ENCODE peak calls at places on chromosomes 16 and 17, in seven cellular contexts. One of them, this sample, is unnamed.
A peak's percentile ranks its signal among the peaks of the same experiment; 100 is the strongest.

GRCh38 chr17:79073706-79074088 is 927 bp upstream of the ENGASE start:
- DNase-seq in GM10248: no peak
- DNase-seq in AG10803: no peak
- DNase-seq in fibroblast of mammary gland: no peak
- DNase-seq in cardiac muscle cell: no peak
- DNase-seq in bronchial epithelial cell: no peak
- DNase-seq in MCF 10A: no peak
- DNase-seq in this sample: no peak

GRCh38 chr16:11396241-11397048 is 51.2 kb downstream of the RMI2 start:
- DNase-seq in GM10248: peak; percentile 89
- DNase-seq in AG10803: peak; percentile 59
- DNase-seq in fibroblast of mammary gland: peak; percentile 63
- DNase-seq in cardiac muscle cell: peak; percentile 85
- DNase-seq in bronchial epithelial cell: no peak
- DNase-seq in MCF 10A: peak; percentile 63
- DNase-seq in this sample: peak; percentile 89

GRCh38 chr16:19690196-19690595 is 27.8 kb downstream of the KNOP1 start:
- DNase-seq in GM10248: no peak
- DNase-seq in AG10803: no peak
- DNase-seq in fibroblast of mammary gland: no peak
- DNase-seq in cardiac muscle cell: no peak
- DNase-seq in bronchial epithelial cell: no peak
- DNase-seq in MCF 10A: no peak
- DNase-seq in this sample: no peak

GRCh38 chr17:27917000-27917399 is 23.8 kb upstream of the LYRM9 start:
- DNase-seq in GM10248: no peak
- DNase-seq in AG10803: no peak
- DNase-seq in fibroblast of mammary gland: no peak
- DNase-seq in cardiac muscle cell: no peak
- DNase-seq in bronchial epithelial cell: no peak
- DNase-seq in MCF 10A: no peak
- DNase-seq in this sample: no peak

GRCh38 chr17:17170346-17170976 is 35.7 kb downstream of the PLD6 start:
- DNase-seq in GM10248: no peak
- DNase-seq in AG10803: peak; percentile 75
- DNase-seq in fibroblast of mammary gland: no peak
- DNase-seq in cardiac muscle cell: peak; percentile 70
- DNase-seq in bronchial epithelial cell: peak; percentile 72
- DNase-seq in MCF 10A: peak; percentile 38
- DNase-seq in this sample: no peak

GRCh38 chr17:76492989-76493501 is 8.2 kb downstream of the RHBDF2 start:
- DNase-seq in GM10248: peak; percentile 69
- DNase-seq in AG10803: peak; percentile 77
- DNase-seq in fibroblast of mammary gland: peak; percentile 63
- DNase-seq in cardiac muscle cell: no peak
- DNase-seq in bronchial epithelial cell: peak; percentile 71
- DNase-seq in MCF 10A: peak; percentile 68
- DNase-seq in this sample: peak; percentile 71

GRCh38 chr17:18332909-18333489 is 17.9 kb downstream of the SMCR8 start:
- DNase-seq in GM10248: no peak
- DNase-seq in AG10803: peak; percentile 31
- DNase-seq in fibroblast of mammary gland: peak; percentile 38
- DNase-seq in cardiac muscle cell: no peak
- DNase-seq in bronchial epithelial cell: no peak
- DNase-seq in MCF 10A: no peak
- DNase-seq in this sample: no peak

GRCh38 chr16:57446530-57447141 is 549 bp downstream of the CIAPIN1 start:
- DNase-seq in GM10248: peak; percentile 57
- DNase-seq in AG10803: peak; percentile 16
- DNase-seq in fibroblast of mammary gland: peak; percentile 26
- DNase-seq in cardiac muscle cell: no peak
- DNase-seq in bronchial epithelial cell: peak; percentile 24
- DNase-seq in MCF 10A: peak; percentile 38
- DNase-seq in this sample: peak; percentile 50

GRCh38 chr17:68020451-68020779 is 15.1 kb upstream of the KPNA2 start:
- DNase-seq in GM10248: no peak
- DNase-seq in AG10803: no peak
- DNase-seq in fibroblast of mammary gland: peak; percentile 10
- DNase-seq in cardiac muscle cell: no peak
- DNase-seq in bronchial epithelial cell: no peak
- DNase-seq in MCF 10A: peak; percentile 29
- DNase-seq in this sample: no peak

GRCh38 chr16:89200124-89200849 is at the start of gene SLC22A31:
- DNase-seq in GM10248: no peak
- DNase-seq in AG10803: no peak
- DNase-seq in fibroblast of mammary gland: no peak
- DNase-seq in cardiac muscle cell: no peak
- DNase-seq in bronchial epithelial cell: no peak
- DNase-seq in MCF 10A: no peak
- DNase-seq in this sample: no peak

GRCh38 chr16:48914070-48914469 is 304.1 kb upstream of the N4BP1 start:
- DNase-seq in GM10248: no peak
- DNase-seq in AG10803: no peak
- DNase-seq in fibroblast of mammary gland: no peak
- DNase-seq in cardiac muscle cell: no peak
- DNase-seq in bronchial epithelial cell: no peak
- DNase-seq in MCF 10A: no peak
- DNase-seq in this sample: no peak

GRCh38 chr17:28816540-28816939 is 26.1 kb downstream of the FAM222B start:
- DNase-seq in GM10248: no peak
- DNase-seq in AG10803: no peak
- DNase-seq in fibroblast of mammary gland: no peak
- DNase-seq in cardiac muscle cell: no peak
- DNase-seq in bronchial epithelial cell: no peak
- DNase-seq in MCF 10A: no peak
- DNase-seq in this sample: no peak

GRCh38 chr17:37430051-37430591 is 23.4 kb downstream of the TADA2A start:
- DNase-seq in GM10248: peak; percentile 38
- DNase-seq in AG10803: peak; percentile 67
- DNase-seq in fibroblast of mammary gland: peak; percentile 83
- DNase-seq in cardiac muscle cell: no peak
- DNase-seq in bronchial epithelial cell: peak; percentile 98
- DNase-seq in MCF 10A: peak; percentile 59
- DNase-seq in this sample: peak; percentile 44

GRCh38 chr16:88810166-88810867 is 1.4 kb downstream of the APRT start:
- DNase-seq in GM10248: no peak
- DNase-seq in AG10803: no peak
- DNase-seq in fibroblast of mammary gland: no peak
- DNase-seq in cardiac muscle cell: no peak
- DNase-seq in bronchial epithelial cell: no peak
- DNase-seq in MCF 10A: no peak
- DNase-seq in this sample: no peak

GRCh38 chr16:19785512-19786130 is 67.5 kb downstream of the IQCK start:
- DNase-seq in GM10248: no peak
- DNase-seq in AG10803: no peak
- DNase-seq in fibroblast of mammary gland: no peak
- DNase-seq in cardiac muscle cell: no peak
- DNase-seq in bronchial epithelial cell: no peak
- DNase-seq in MCF 10A: no peak
- DNase-seq in this sample: no peak

GRCh38 chr16:30183961-30184429 is 593 bp downstream of the CORO1A start:
- DNase-seq in GM10248: peak; percentile 83
- DNase-seq in AG10803: no peak
- DNase-seq in fibroblast of mammary gland: no peak
- DNase-seq in cardiac muscle cell: no peak
- DNase-seq in bronchial epithelial cell: no peak
- DNase-seq in MCF 10A: no peak
- DNase-seq in this sample: peak; percentile 87

GRCh38 chr16:5944971-5945370 is 847.4 kb upstream of the EEF2KMT start:
- DNase-seq in GM10248: no peak
- DNase-seq in AG10803: no peak
- DNase-seq in fibroblast of mammary gland: peak; percentile 0
- DNase-seq in cardiac muscle cell: no peak
- DNase-seq in bronchial epithelial cell: peak; percentile 0
- DNase-seq in MCF 10A: no peak
- DNase-seq in this sample: no peak

GRCh38 chr16:88888778-88889387 is 22.4 kb upstream of the PABPN1L start:
- DNase-seq in GM10248: no peak
- DNase-seq in AG10803: no peak
- DNase-seq in fibroblast of mammary gland: no peak
- DNase-seq in cardiac muscle cell: no peak
- DNase-seq in bronchial epithelial cell: no peak
- DNase-seq in MCF 10A: no peak
- DNase-seq in this sample: no peak

GRCh38 chr16:9090101-9090959 is 1.1 kb upstream of the HAPSTR1 start:
- DNase-seq in GM10248: peak; percentile 39
- DNase-seq in AG10803: no peak
- DNase-seq in fibroblast of mammary gland: no peak
- DNase-seq in cardiac muscle cell: peak; percentile 59
- DNase-seq in bronchial epithelial cell: no peak
- DNase-seq in MCF 10A: no peak
- DNase-seq in this sample: peak; percentile 54

GRCh38 chr17:58277107-58277506 is 3.6 kb downstream of the MPO start:
- DNase-seq in GM10248: peak; percentile 48
- DNase-seq in AG10803: peak; percentile 12
- DNase-seq in fibroblast of mammary gland: peak; percentile 18
- DNase-seq in cardiac muscle cell: no peak
- DNase-seq in bronchial epithelial cell: peak; percentile 10
- DNase-seq in MCF 10A: peak; percentile 9
- DNase-seq in this sample: no peak
- TF ChIP-seq CTCF in GM10248: peak; percentile 56
- TF ChIP-seq CTCF in AG10803: peak; percentile 50
- TF ChIP-seq CTCF in fibroblast of mammary gland: peak; percentile 46
- TF ChIP-seq CTCF in cardiac muscle cell: peak; percentile 60
- TF ChIP-seq CTCF in bronchial epithelial cell: peak; percentile 22
- TF ChIP-seq CTCF in MCF 10A: no peak
- TF ChIP-seq CTCF in this sample: peak; percentile 35

GRCh38 chr17:44334315-44335181 is 9.9 kb upstream of the SLC25A39 start:
- DNase-seq in GM10248: no peak
- DNase-seq in AG10803: no peak
- DNase-seq in fibroblast of mammary gland: no peak
- DNase-seq in cardiac muscle cell: no peak
- DNase-seq in bronchial epithelial cell: no peak
- DNase-seq in MCF 10A: no peak
- DNase-seq in this sample: no peak
- TF ChIP-seq CTCF in GM10248: no peak
- TF ChIP-seq CTCF in AG10803: no peak
- TF ChIP-seq CTCF in fibroblast of mammary gland: no peak
- TF ChIP-seq CTCF in cardiac muscle cell: no peak
- TF ChIP-seq CTCF in bronchial epithelial cell: no peak
- TF ChIP-seq CTCF in MCF 10A: no peak
- TF ChIP-seq CTCF in this sample: no peak

DNA sequence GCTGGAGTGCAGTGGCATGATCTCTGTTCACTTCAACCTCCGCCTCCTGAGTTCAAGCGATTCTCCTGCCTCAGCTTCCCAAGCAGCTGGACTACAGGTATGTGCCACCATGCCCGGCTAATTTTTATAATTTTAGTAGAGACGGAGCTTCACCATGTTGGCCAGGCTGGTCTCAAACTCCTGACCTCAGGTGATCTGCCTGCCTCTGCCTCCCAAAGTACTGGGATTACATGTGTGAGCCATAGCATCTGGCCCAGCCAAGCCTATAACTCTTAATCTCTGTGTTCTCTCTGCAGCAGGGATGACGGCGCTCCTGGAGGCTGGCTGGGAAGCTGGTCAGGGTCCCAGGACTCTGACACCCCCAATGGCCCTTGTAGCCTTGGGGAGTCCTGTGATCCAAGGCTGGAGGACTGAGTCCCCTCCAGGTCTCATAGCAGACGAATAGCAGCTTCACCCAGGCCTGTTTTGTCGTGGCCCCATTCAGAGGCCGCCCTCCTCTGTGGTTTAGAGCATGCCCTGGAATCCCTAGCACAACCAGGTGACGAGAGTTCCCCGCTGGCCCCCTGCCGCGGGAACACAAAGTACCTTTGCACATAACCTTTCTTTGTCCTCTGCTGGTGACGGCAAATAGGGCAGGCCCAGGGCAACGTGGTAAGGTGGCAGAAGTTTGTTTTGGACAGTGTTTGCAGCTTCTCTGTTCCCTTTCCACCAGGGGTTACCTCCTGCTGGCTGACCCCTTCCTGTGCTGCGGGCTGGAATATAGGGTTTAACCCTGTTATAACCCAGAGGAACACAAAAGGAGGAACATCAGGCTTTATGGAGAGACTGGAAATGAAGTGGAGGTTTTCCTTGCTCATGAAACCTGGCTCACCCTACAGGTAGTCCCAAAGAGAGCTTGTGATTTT is 43.0 kb upstream of the TOB1 start:
- DNase-seq in GM10248: no peak
- DNase-seq in AG10803: no peak
- DNase-seq in fibroblast of mammary gland: no peak
- DNase-seq in cardiac muscle cell: peak; percentile 40
- DNase-seq in bronchial epithelial cell: no peak
- DNase-seq in MCF 10A: peak; percentile 68
- DNase-seq in this sample: no peak
- TF ChIP-seq CTCF in GM10248: no peak
- TF ChIP-seq CTCF in AG10803: no peak
- TF ChIP-seq CTCF in fibroblast of mammary gland: no peak
- TF ChIP-seq CTCF in cardiac muscle cell: no peak
- TF ChIP-seq CTCF in bronchial epithelial cell: no peak
- TF ChIP-seq CTCF in MCF 10A: no peak
- TF ChIP-seq CTCF in this sample: no peak

GRCh38 chr16:81204794-81205680 is 33.5 kb upstream of the BCO1 start:
- DNase-seq in GM10248: peak; percentile 73
- DNase-seq in AG10803: peak; percentile 61
- DNase-seq in fibroblast of mammary gland: peak; percentile 67
- DNase-seq in cardiac muscle cell: peak; percentile 59
- DNase-seq in bronchial epithelial cell: peak; percentile 44
- DNase-seq in MCF 10A: peak; percentile 50
- DNase-seq in this sample: peak; percentile 67
- TF ChIP-seq CTCF in GM10248: peak; percentile 43
- TF ChIP-seq CTCF in AG10803: peak; percentile 80
- TF ChIP-seq CTCF in fibroblast of mammary gland: peak; percentile 83
- TF ChIP-seq CTCF in cardiac muscle cell: peak; percentile 75
- TF ChIP-seq CTCF in bronchial epithelial cell: peak; percentile 61
- TF ChIP-seq CTCF in MCF 10A: peak; percentile 54
- TF ChIP-seq CTCF in this sample: peak; percentile 54

GRCh38 chr17:4366312-4367063 is at the start of gene UBE2G1:
- DNase-seq in GM10248: peak; percentile 97
- DNase-seq in AG10803: peak; percentile 95
- DNase-seq in fibroblast of mammary gland: peak; percentile 94
- DNase-seq in cardiac muscle cell: peak; percentile 99
- DNase-seq in bronchial epithelial cell: peak; percentile 88
- DNase-seq in MCF 10A: peak; percentile 95
- DNase-seq in this sample: peak; percentile 98
- TF ChIP-seq CTCF in GM10248: peak; percentile 27
- TF ChIP-seq CTCF in AG10803: peak; percentile 23
- TF ChIP-seq CTCF in fibroblast of mammary gland: no peak
- TF ChIP-seq CTCF in cardiac muscle cell: peak; percentile 27
- TF ChIP-seq CTCF in bronchial epithelial cell: peak; percentile 34
- TF ChIP-seq CTCF in MCF 10A: peak; percentile 31
- TF ChIP-seq CTCF in this sample: no peak

This sample was measured in GM20000.